ENCODE peak calls at places on chromosome 17, in ten cellular contexts. R is heart right ventricle; T is Caco-2; X is prostate gland; U is upper lobe of right lung; A is CD4-positive, alpha-beta memory T cell; N is cardiac muscle cell; P is spleen; J is stomach; H is tibial nerve. B is an unnamed sample.

GRCh38 chr17:15398291-15398690 is 56.9 kb upstream of the TEKT3 start:
- DNase-seq in R (no peak), T (no peak), X (no peak), U (no peak), A (no peak), N (peak; percentile 32), P (no peak), J (no peak), H (no peak), B (no peak)

GRCh38 chr17:30969989-30970680 is 704 bp upstream of the RNF135 start:
- DNase-seq in R (no peak), T (no peak), X (peak; percentile 59), U (no peak), A (no peak), N (peak; percentile 23), P (no peak), J (peak; percentile 26), H (no peak), B (peak; percentile 43)

GRCh38 chr17:2105663-2106062 is 50.8 kb downstream of the HIC1 start:
- DNase-seq in R (no peak), T (no peak), X (no peak), U (no peak), A (no peak), N (no peak), P (no peak), J (no peak), H (no peak), B (no peak)

GRCh38 chr17:33291248-33292183 is 1.6 kb downstream of the ASIC2 start:
- DNase-seq in R (peak; percentile 11), T (peak; percentile 24), X (no peak), U (peak; percentile 61), A (no peak), N (peak; percentile 24), P (peak; percentile 70), J (no peak), H (no peak), B (peak; percentile 80)

GRCh38 chr17:17848311-17848710 is 11.5 kb upstream of the SREBF1 start:
- DNase-seq in R (no peak), T (no peak), X (no peak), U (no peak), A (no peak), N (no peak), P (no peak), J (no peak), H (no peak), B (no peak)

GRCh38 chr17:61495161-61495857 is 43.1 kb downstream of the TBX4 start:
- DNase-seq in R (no peak), T (no peak), X (no peak), U (no peak), A (no peak), N (peak; percentile 40), P (no peak), J (no peak), H (no peak), B (peak; percentile 29)

GRCh38 chr17:72446525-72447250 is 325.9 kb downstream of the SOX9 start:
- DNase-seq in R (no peak), T (no peak), X (no peak), U (no peak), A (no peak), N (no peak), P (peak; percentile 32), J (no peak), H (no peak), B (no peak)

GRCh38 chr17:73027130-73027741 is 65.3 kb downstream of the SLC39A11 start:
- DNase-seq in R (no peak), T (no peak), X (no peak), U (no peak), A (no peak), N (peak; percentile 66), P (no peak), J (no peak), H (no peak), B (no peak)

GRCh38 chr17:27569884-27570577 is 61.0 kb upstream of the LGALS9 start:
- DNase-seq in R (no peak), T (peak; percentile 46), X (no peak), U (no peak), A (no peak), N (no peak), P (peak; percentile 48), J (no peak), H (no peak), B (no peak)

GRCh38 chr17:30824002-30824355 is 513 bp downstream of the CRLF3 start:
- DNase-seq in R (no peak), T (no peak), X (no peak), U (no peak), A (peak; percentile 61), N (no peak), P (peak; percentile 81), J (no peak), H (no peak), B (peak; percentile 43)

DNA sequence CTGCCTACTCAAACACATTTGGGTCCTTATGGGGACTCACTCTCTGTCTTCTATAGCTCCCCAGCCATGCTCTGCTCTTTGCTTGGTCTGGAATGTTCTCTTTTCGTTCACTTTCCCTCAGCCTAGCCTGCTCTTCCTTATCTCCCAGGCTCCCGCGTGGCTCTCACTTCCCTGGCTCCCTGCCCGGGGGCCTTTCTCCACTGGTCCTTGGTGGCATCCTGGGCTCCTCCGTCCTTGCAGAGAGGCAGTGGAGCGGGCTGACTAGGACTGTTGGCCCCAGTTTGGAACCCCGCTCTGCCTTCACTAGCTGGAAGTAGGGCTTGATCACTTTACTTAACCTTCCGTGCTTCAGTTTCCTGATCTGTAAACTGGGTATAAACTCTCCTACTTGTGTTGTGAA is 31.2 kb downstream of the SHISA6 start:
- DNase-seq in R (no peak), T (no peak), X (no peak), U (no peak), A (no peak), N (no peak), P (no peak), J (no peak), H (no peak), B (no peak)
- H3K36me3 ChIP-seq in R (no peaks in the 10 kb centered on the region), T (no peaks in the 10 kb centered on the region), X (no peaks in the 10 kb centered on the region), U (no peaks in the 10 kb centered on the region), A (no peaks in the 10 kb centered on the region), N (no peaks in the 10 kb centered on the region), P (no peaks in the 10 kb centered on the region), J (no peaks in the 10 kb centered on the region), H (no peaks in the 10 kb centered on the region), B (no peaks in the 10 kb centered on the region)

GRCh38 chr17:78797213-78797612 is 15.1 kb upstream of the CYTH1 start:
- DNase-seq in R (no peak), T (no peak), X (no peak), U (no peak), A (peak; percentile 31), N (no peak), P (no peak), J (no peak), H (no peak), B (no peak)

GRCh38 chr17:78800132-78800931 is 18.3 kb upstream of the CYTH1 start:
- DNase-seq in R (no peak), T (no peak), X (no peak), U (no peak), A (no peak), N (no peak), P (no peak), J (no peak), H (no peak), B (no peak)

GRCh38 chr17:78796134-78796900 is 14.2 kb upstream of the CYTH1 start:
- DNase-seq in R (no peak), T (no peak), X (peak; percentile 73), U (no peak), A (peak; percentile 3), N (no peak), P (peak; percentile 54), J (peak; percentile 52), H (no peak), B (no peak)

GRCh38 chr17:78798695-78799559 is 16.9 kb upstream of the CYTH1 start:
- DNase-seq in R (no peak), T (peak; percentile 26), X (peak; percentile 32), U (no peak), A (no peak), N (peak; percentile 38), P (no peak), J (no peak), H (no peak), B (no peak)

DNA sequence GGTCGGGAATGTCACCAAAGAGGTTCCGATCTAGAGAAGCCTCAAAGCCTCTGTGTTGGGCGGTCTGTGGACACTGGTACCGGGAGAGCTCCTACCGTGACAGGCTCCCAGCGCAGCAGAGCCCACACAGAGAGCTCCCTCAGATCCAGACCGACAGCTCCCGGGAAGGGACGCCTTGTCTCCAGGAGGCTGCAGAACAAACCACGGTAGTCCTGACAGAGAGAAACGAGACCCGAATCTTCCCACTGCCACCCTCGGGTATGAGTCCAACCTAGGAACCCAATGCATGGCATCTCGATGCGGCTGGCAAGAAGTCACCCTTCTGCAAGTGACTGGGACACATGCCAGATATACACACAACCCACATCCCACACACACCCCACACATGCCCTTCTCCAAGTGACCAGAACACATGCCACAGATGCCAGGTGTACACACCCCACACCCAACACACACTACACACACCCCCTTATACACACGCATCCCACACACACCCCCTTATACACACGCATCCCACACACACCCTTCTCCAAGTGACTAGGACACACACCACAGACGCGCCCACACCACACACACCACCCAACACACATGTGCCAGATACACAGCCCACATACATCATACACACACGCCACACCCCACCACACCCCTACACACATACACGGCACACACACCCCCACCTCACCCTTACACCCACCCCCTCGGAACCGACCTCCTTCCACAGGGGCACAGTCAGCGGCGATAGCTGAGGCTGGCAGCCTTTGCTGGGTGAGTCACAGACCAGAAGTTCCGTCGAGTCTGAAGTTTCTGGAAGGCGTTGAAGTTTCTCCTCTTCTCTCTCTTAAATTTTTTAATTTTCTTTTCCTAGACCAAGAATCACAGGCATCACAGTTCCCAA is 15.9 kb upstream of the CYTH1 start:
- DNase-seq in R (no peak), T (no peak), X (no peak), U (no peak), A (peak; percentile 45), N (no peak), P (no peak), J (no peak), H (no peak), B (no peak)
- H3K36me3 ChIP-seq in R (peaks cover 42% of the 10 kb centered on the region), T (peaks cover 5% of the 10 kb centered on the region), X (peaks cover 7% of the 10 kb centered on the region), U (peaks cover 76% of the 10 kb centered on the region), A (peaks cover 73% of the 10 kb centered on the region), N (peaks cover 15% of the 10 kb centered on the region), P (peaks cover 53% of the 10 kb centered on the region), J (peaks cover 94% of the 10 kb centered on the region), H (peaks cover 95% of the 10 kb centered on the region), B (peaks cover 95% of the 10 kb centered on the region)

GRCh38 chr17:7593296-7593695 is 3.4 kb upstream of the SOX15 start:
- DNase-seq in R (no peak), T (no peak), X (no peak), U (no peak), A (no peak), N (no peak), P (no peak), J (no peak), H (no peak), B (no peak)
- H3K36me3 ChIP-seq in R (peaks cover 61% of the 10 kb centered on the region), T (no peaks in the 10 kb centered on the region), X (peaks cover 24% of the 10 kb centered on the region), U (peaks cover 75% of the 10 kb centered on the region), A (peaks cover 58% of the 10 kb centered on the region), N (peaks cover 51% of the 10 kb centered on the region), P (peaks cover 71% of the 10 kb centered on the region), J (peaks cover 86% of the 10 kb centered on the region), H (peaks cover 75% of the 10 kb centered on the region), B (no peaks in the 10 kb centered on the region)

DNA sequence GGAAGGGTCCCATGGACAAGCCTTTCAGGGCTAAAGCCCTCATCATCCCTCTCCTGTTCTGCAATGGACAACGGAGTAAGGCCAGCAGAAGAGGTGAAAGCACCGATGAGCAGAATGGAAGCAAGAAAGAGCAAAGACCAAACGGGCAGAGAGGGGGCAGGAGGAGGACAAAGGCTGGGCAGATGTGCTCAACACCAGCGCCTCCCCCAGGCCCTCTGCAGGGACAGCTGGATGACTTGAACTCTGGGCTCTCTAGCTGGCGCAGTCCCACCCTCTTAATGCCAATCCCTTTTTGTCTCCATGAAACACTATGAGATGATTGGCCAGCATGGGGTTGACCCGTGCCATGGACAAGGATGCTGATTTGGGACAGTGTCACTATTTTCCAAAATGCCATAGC is 22.0 kb downstream of the ACLY start:
- DNase-seq in R (no peak), T (no peak), X (no peak), U (no peak), A (no peak), N (no peak), P (no peak), J (no peak), H (no peak), B (no peak)
- H3K36me3 ChIP-seq in R (peaks cover 62% of the 10 kb centered on the region), T (peaks cover 4% of the 10 kb centered on the region), X (peaks cover 28% of the 10 kb centered on the region), U (peaks cover 97% of the 10 kb centered on the region), A (peaks cover 78% of the 10 kb centered on the region), N (peaks cover 51% of the 10 kb centered on the region), P (peaks cover 93% of the 10 kb centered on the region), J (peaks cover 97% of the 10 kb centered on the region), H (peaks cover 81% of the 10 kb centered on the region), B (no peaks in the 10 kb centered on the region)